ENCODE peak calls at places on chromosomes 13 and 19, in six cellular contexts. One of them, this sample, is unnamed.
A peak's percentile ranks its signal among the peaks of the same experiment; 100 is the strongest.

GRCh38 chr13:97222934-97223710 is 989 bp downstream of the MBNL2 start:
- DNase-seq in right cardiac atrium: no peak
- DNase-seq in ecto neural progenitor cell: no peak
- DNase-seq in body of pancreas: no peak
- DNase-seq in right atrium auricular region: no peak
- DNase-seq in progenitor cell of endocrine pancreas: no peak
- DNase-seq in this sample: no peak

GRCh38 chr13:113421673-113422270 is 31.5 kb downstream of the ADPRHL1 start:
- DNase-seq in ecto neural progenitor cell: no peak
- DNase-seq in right atrium auricular region: no peak
- DNase-seq in progenitor cell of endocrine pancreas: no peak
- DNase-seq in right cardiac atrium: peak; percentile 71
- DNase-seq in body of pancreas: no peak
- DNase-seq in this sample: no peak

GRCh38 chr13:32911506-32911905 is 104.7 kb upstream of the KL start:
- DNase-seq in right atrium auricular region: no peak
- DNase-seq in body of pancreas: no peak
- DNase-seq in right cardiac atrium: no peak
- DNase-seq in ecto neural progenitor cell: no peak
- DNase-seq in progenitor cell of endocrine pancreas: no peak
- DNase-seq in this sample: peak; percentile 59

GRCh38 chr13:107276936-107277335 is 709.0 kb upstream of the ARGLU1 start:
- DNase-seq in progenitor cell of endocrine pancreas: no peak
- DNase-seq in right cardiac atrium: no peak
- DNase-seq in body of pancreas: no peak
- DNase-seq in ecto neural progenitor cell: no peak
- DNase-seq in right atrium auricular region: no peak
- DNase-seq in this sample: no peak

GRCh38 chr19:50310759-50311465 is 18.3 kb downstream of the KCNC3 start:
- DNase-seq in right atrium auricular region: no peak
- DNase-seq in progenitor cell of endocrine pancreas: no peak
- DNase-seq in body of pancreas: no peak
- DNase-seq in right cardiac atrium: no peak
- DNase-seq in ecto neural progenitor cell: no peak
- DNase-seq in this sample: no peak

GRCh38 chr13:28347456-28348371 is 147.2 kb downstream of the FLT1 start:
- DNase-seq in right cardiac atrium: no peak
- DNase-seq in body of pancreas: no peak
- DNase-seq in progenitor cell of endocrine pancreas: no peak
- DNase-seq in right atrium auricular region: no peak
- DNase-seq in ecto neural progenitor cell: no peak
- DNase-seq in this sample: no peak

GRCh38 chr19:3132971-3133792 is 2.7 kb upstream of the GNA15 start:
- DNase-seq in right atrium auricular region: peak; percentile 71
- DNase-seq in right cardiac atrium: peak; percentile 75
- DNase-seq in body of pancreas: no peak
- DNase-seq in ecto neural progenitor cell: no peak
- DNase-seq in progenitor cell of endocrine pancreas: no peak
- DNase-seq in this sample: peak; percentile 81

GRCh38 chr13:95269756-95270155 is 31.5 kb downstream of the ABCC4 start:
- DNase-seq in ecto neural progenitor cell: no peak
- DNase-seq in right atrium auricular region: no peak
- DNase-seq in body of pancreas: no peak
- DNase-seq in progenitor cell of endocrine pancreas: no peak
- DNase-seq in right cardiac atrium: no peak
- DNase-seq in this sample: no peak

GRCh38 chr19:48629599-48630288 is 7.4 kb downstream of the DBP start:
- DNase-seq in body of pancreas: no peak
- DNase-seq in ecto neural progenitor cell: peak; percentile 93
- DNase-seq in right cardiac atrium: peak; percentile 88
- DNase-seq in progenitor cell of endocrine pancreas: no peak
- DNase-seq in right atrium auricular region: peak; percentile 76
- DNase-seq in this sample: no peak

GRCh38 chr19:44765949-44766335 is 11.7 kb upstream of the CBLC start:
- DNase-seq in body of pancreas: no peak
- DNase-seq in right atrium auricular region: no peak
- DNase-seq in right cardiac atrium: no peak
- DNase-seq in progenitor cell of endocrine pancreas: no peak
- DNase-seq in ecto neural progenitor cell: no peak
- DNase-seq in this sample: no peak

GRCh38 chr13:85710545-85710944 is 88.7 kb downstream of the SLITRK6 start:
- DNase-seq in progenitor cell of endocrine pancreas: no peak
- DNase-seq in body of pancreas: no peak
- DNase-seq in right atrium auricular region: no peak
- DNase-seq in right cardiac atrium: no peak
- DNase-seq in ecto neural progenitor cell: no peak
- DNase-seq in this sample: no peak

GRCh38 chr13:39201075-39201630 is 162.9 kb downstream of the NHLRC3 start:
- DNase-seq in ecto neural progenitor cell: no peak
- DNase-seq in right cardiac atrium: peak; percentile 56
- DNase-seq in body of pancreas: no peak
- DNase-seq in progenitor cell of endocrine pancreas: no peak
- DNase-seq in right atrium auricular region: no peak
- DNase-seq in this sample: no peak

GRCh38 chr19:55474269-55475265 is 1.9 kb upstream of the ZNF628 start:
- DNase-seq in right cardiac atrium: no peak
- DNase-seq in right atrium auricular region: no peak
- DNase-seq in ecto neural progenitor cell: no peak
- DNase-seq in body of pancreas: no peak
- DNase-seq in progenitor cell of endocrine pancreas: no peak
- DNase-seq in this sample: no peak

GRCh38 chr13:32638739-32639138 is 52.5 kb downstream of the PDS5B start:
- DNase-seq in ecto neural progenitor cell: no peak
- DNase-seq in right cardiac atrium: no peak
- DNase-seq in body of pancreas: no peak
- DNase-seq in progenitor cell of endocrine pancreas: no peak
- DNase-seq in right atrium auricular region: no peak
- DNase-seq in this sample: no peak

GRCh38 chr19:43784981-43785808 is 4.4 kb upstream of the KCNN4 start:
- DNase-seq in right cardiac atrium: peak; percentile 71
- DNase-seq in body of pancreas: no peak
- DNase-seq in ecto neural progenitor cell: peak; percentile 80
- DNase-seq in right atrium auricular region: peak; percentile 71
- DNase-seq in progenitor cell of endocrine pancreas: peak; percentile 27
- DNase-seq in this sample: peak; percentile 71